ENCODE peak calls at places on chromosomes 3 and 15, in nine cellular contexts. One of them, this sample, is unnamed.

GRCh38 chr3:100879445-100879844 is 113.8 kb downstream of the ABI3BP start:
- DNase-seq in Kasumi-1: no peak
- DNase-seq in midbrain: no peak
- DNase-seq in H9: no peak
- DNase-seq in activated CD8-positive, alpha-beta memory T cell treated with anti-CD3 and anti-CD28 coated beads, Interleukin-2, amount 50 U/mL, for 48 hours: no peak
- DNase-seq in ureter: no peak
- DNase-seq in skeletal muscle cell: no peak
- DNase-seq in right lobe of liver: no peak
- DNase-seq in hypothalamus: no peak
- DNase-seq in this sample: no peak

GRCh38 chr15:75653347-75653913 is 5.7 kb downstream of the SNX33 start:
- DNase-seq in midbrain: no peak
- DNase-seq in ureter: no peak
- DNase-seq in skeletal muscle cell: no peak
- DNase-seq in H9: no peak
- DNase-seq in right lobe of liver: no peak
- DNase-seq in hypothalamus: no peak
- DNase-seq in activated CD8-positive, alpha-beta memory T cell treated with anti-CD3 and anti-CD28 coated beads, Interleukin-2, amount 50 U/mL, for 48 hours: no peak
- DNase-seq in Kasumi-1: no peak
- DNase-seq in this sample: no peak

GRCh38 chr3:126197854-126198584 is 17.6 kb upstream of the ALDH1L1 start:
- DNase-seq in skeletal muscle cell: no peak
- DNase-seq in Kasumi-1: peak
- DNase-seq in midbrain: peak
- DNase-seq in hypothalamus: no peak
- DNase-seq in ureter: peak
- DNase-seq in activated CD8-positive, alpha-beta memory T cell treated with anti-CD3 and anti-CD28 coated beads, Interleukin-2, amount 50 U/mL, for 48 hours: peak
- DNase-seq in right lobe of liver: peak
- DNase-seq in H9: peak
- DNase-seq in this sample: peak

GRCh38 chr3:5304789-5305680 is 117.5 kb downstream of the EDEM1 start:
- DNase-seq in midbrain: peak
- DNase-seq in ureter: peak
- DNase-seq in activated CD8-positive, alpha-beta memory T cell treated with anti-CD3 and anti-CD28 coated beads, Interleukin-2, amount 50 U/mL, for 48 hours: peak
- DNase-seq in H9: peak
- DNase-seq in right lobe of liver: no peak
- DNase-seq in skeletal muscle cell: no peak
- DNase-seq in Kasumi-1: peak
- DNase-seq in hypothalamus: no peak
- DNase-seq in this sample: no peak

GRCh38 chr3:123660900-123661299 is 76.0 kb upstream of the HACD2 start:
- DNase-seq in right lobe of liver: peak
- DNase-seq in skeletal muscle cell: peak
- DNase-seq in H9: no peak
- DNase-seq in midbrain: peak
- DNase-seq in ureter: peak
- DNase-seq in activated CD8-positive, alpha-beta memory T cell treated with anti-CD3 and anti-CD28 coated beads, Interleukin-2, amount 50 U/mL, for 48 hours: no peak
- DNase-seq in Kasumi-1: no peak
- DNase-seq in hypothalamus: peak
- DNase-seq in this sample: peak

GRCh38 chr3:48214225-48214624 is 9.1 kb upstream of the CAMP start:
- DNase-seq in skeletal muscle cell: no peak
- DNase-seq in hypothalamus: no peak
- DNase-seq in ureter: no peak
- DNase-seq in Kasumi-1: no peak
- DNase-seq in midbrain: no peak
- DNase-seq in activated CD8-positive, alpha-beta memory T cell treated with anti-CD3 and anti-CD28 coated beads, Interleukin-2, amount 50 U/mL, for 48 hours: no peak
- DNase-seq in H9: no peak
- DNase-seq in right lobe of liver: no peak
- DNase-seq in this sample: no peak

GRCh38 chr15:34696506-34696905 is 58.3 kb downstream of the GJD2 start:
- DNase-seq in midbrain: no peak
- DNase-seq in activated CD8-positive, alpha-beta memory T cell treated with anti-CD3 and anti-CD28 coated beads, Interleukin-2, amount 50 U/mL, for 48 hours: no peak
- DNase-seq in hypothalamus: no peak
- DNase-seq in skeletal muscle cell: no peak
- DNase-seq in ureter: no peak
- DNase-seq in Kasumi-1: no peak
- DNase-seq in right lobe of liver: no peak
- DNase-seq in H9: no peak
- DNase-seq in this sample: no peak

GRCh38 chr15:67857220-67857619 is 17.4 kb upstream of the RNU6-1 start:
- DNase-seq in midbrain: no peak
- DNase-seq in skeletal muscle cell: no peak
- DNase-seq in activated CD8-positive, alpha-beta memory T cell treated with anti-CD3 and anti-CD28 coated beads, Interleukin-2, amount 50 U/mL, for 48 hours: no peak
- DNase-seq in ureter: no peak
- DNase-seq in H9: no peak
- DNase-seq in hypothalamus: no peak
- DNase-seq in Kasumi-1: no peak
- DNase-seq in right lobe of liver: no peak
- DNase-seq in this sample: no peak

GRCh38 chr15:32993285-32993684 is 201.2 kb downstream of the FMN1 start:
- DNase-seq in activated CD8-positive, alpha-beta memory T cell treated with anti-CD3 and anti-CD28 coated beads, Interleukin-2, amount 50 U/mL, for 48 hours: no peak
- DNase-seq in skeletal muscle cell: no peak
- DNase-seq in hypothalamus: no peak
- DNase-seq in midbrain: no peak
- DNase-seq in H9: no peak
- DNase-seq in Kasumi-1: no peak
- DNase-seq in ureter: no peak
- DNase-seq in right lobe of liver: no peak
- DNase-seq in this sample: no peak